ENCODE peak calls at places on chromosomes 2 and 18, in five cellular contexts. L, W, X, J and I are unnamed samples.
A peak's percentile ranks its signal among the peaks of the same experiment; 100 is the strongest.

GRCh38 chr2:190545082-190545481 is 10.6 kb upstream of the NEMP2 start:
- DNase-seq in W (no peak), J (no peak), L (no peak), X (no peak), I (no peak)

GRCh38 chr2:8676191-8676914 is 5.5 kb upstream of the ID2 start:
- DNase-seq in L (peak; percentile 78), W (no peak), X (no peak), J (no peak), I (no peak)

GRCh38 chr2:43169987-43170732 is 56.2 kb downstream of the ZFP36L2 start:
- DNase-seq in X (no peak), J (peak; percentile 81), W (no peak), L (no peak), I (peak; percentile 64)

GRCh38 chr2:109129921-109130725 is 1.1 kb downstream of the SH3RF3 start:
- DNase-seq in J (no peak), W (no peak), L (peak; percentile 56), X (no peak), I (no peak)

GRCh38 chr2:237479747-237480146 is 7.3 kb upstream of the MLPH start:
- DNase-seq in W (no peak), L (no peak), J (no peak), X (no peak), I (no peak)

GRCh38 chr2:41928593-41928992 is 119.2 kb upstream of the PKDCC start:
- DNase-seq in J (no peak), X (no peak), W (no peak), L (peak; percentile 80), I (peak; percentile 66)

GRCh38 chr18:10942998-10943397 is 206.4 kb downstream of the PIEZO2 start:
- DNase-seq in J (no peak), W (no peak), L (no peak), X (peak; percentile 6), I (no peak)

GRCh38 chr2:228447266-228447915 is 265.9 kb upstream of the SPHKAP start:
- DNase-seq in L (no peak), X (no peak), J (no peak), W (no peak), I (no peak)

GRCh38 chr2:240643811-240644150 is 18.5 kb downstream of the GPR35 start:
- DNase-seq in W (no peak), X (no peak), L (no peak), J (no peak), I (no peak)

GRCh38 chr2:46717733-46718121 is 197.9 kb downstream of the MCFD2 start:
- DNase-seq in J (no peak), L (peak; percentile 44), X (no peak), W (no peak), I (no peak)

GRCh38 chr2:144511222-144511855 is 8.6 kb downstream of the ZEB2 start:
- DNase-seq in W (no peak), X (no peak), L (no peak), J (no peak), I (no peak)

GRCh38 chr18:23493654-23494053 is 9.7 kb upstream of the RMC1 start:
- DNase-seq in L (no peak), J (no peak), W (no peak), X (no peak), I (no peak)

GRCh38 chr2:204871246-204871953 is 326.1 kb downstream of the PARD3B start:
- DNase-seq in L (peak; percentile 69), J (peak; percentile 16), X (peak; percentile 16), W (no peak), I (peak; percentile 3)

GRCh38 chr2:71064754-71065621 is 3.5 kb upstream of the NAGK start:
- DNase-seq in X (no peak), L (peak; percentile 32), W (no peak), J (no peak), I (no peak)

GRCh38 chr2:234304945-234305344 is 191.9 kb downstream of the ARL4C start:
- DNase-seq in L (peak; percentile 43), J (no peak), X (no peak), W (peak; percentile 50), I (peak; percentile 86)

GRCh38 chr2:8137801-8138200 is 544.1 kb upstream of the ID2 start:
- DNase-seq in W (no peak), J (no peak), X (no peak), L (no peak), I (no peak)

GRCh38 chr18:49127606-49128190 is 176.9 kb upstream of the SMAD7 start:
- DNase-seq in J (no peak), X (no peak), L (no peak), W (no peak), I (no peak)

GRCh38 chr18:25350561-25351201 is 1.3 kb downstream of the ZNF521 start:
- DNase-seq in L (peak; percentile 65), J (no peak), W (no peak), X (no peak), I (no peak)

GRCh38 chr2:186503827-186504606 is 18.0 kb downstream of the ZC3H15 start:
- DNase-seq in W (no peak), X (peak; percentile 42), J (peak; percentile 23), L (peak; percentile 37), I (peak; percentile 37)

GRCh38 chr2:143692162-143692561 is 562.9 kb downstream of the ARHGAP15 start:
- DNase-seq in W (no peak), X (no peak), L (no peak), J (no peak), I (no peak)

GRCh38 chr2:61277756-61278155 is 115.8 kb downstream of the C2orf74 start:
- DNase-seq in W (no peak), L (no peak), J (no peak), X (no peak), I (no peak)

GRCh38 chr2:209425082-209426071 is 1.5 kb downstream of the MAP2 start:
- DNase-seq in J (no peak), L (peak; percentile 41), X (peak; percentile 32), W (no peak), I (peak; percentile 20)

GRCh38 chr18:67618061-67618460 is 101.5 kb upstream of the DSEL start:
- DNase-seq in W (no peak), J (no peak), X (no peak), L (no peak), I (no peak)

GRCh38 chr2:225414902-225415301 is 15.4 kb downstream of the NYAP2 start:
- DNase-seq in W (no peak), L (no peak), X (no peak), J (no peak), I (no peak)

GRCh38 chr2:191315365-191315752 is 70.2 kb downstream of the MYO1B start:
- DNase-seq in L (no peak), X (no peak), W (no peak), J (no peak), I (no peak)

GRCh38 chr18:777021-777420 is 35.0 kb downstream of the YES1 start:
- DNase-seq in W (no peak), L (peak; percentile 48), J (no peak), X (no peak), I (no peak)

GRCh38 chr2:47964722-47965434 is 58.6 kb upstream of the FBXO11 start:
- DNase-seq in J (peak; percentile 16), L (no peak), X (no peak), W (no peak), I (no peak)

GRCh38 chr2:128313076-128313836 is 5.4 kb downstream of the HS6ST1 start:
- DNase-seq in L (peak; percentile 63), X (no peak), W (no peak), J (no peak), I (peak; percentile 67)

GRCh38 chr2:190984595-190984994 is 29.4 kb downstream of the STAT1 start:
- DNase-seq in J (no peak), W (no peak), X (no peak), L (peak; percentile 86), I (no peak)

GRCh38 chr2:37323770-37324535 is 680 bp downstream of the PRKD3 start:
- DNase-seq in X (peak; percentile 29), W (no peak), L (peak; percentile 31), J (peak; percentile 51), I (no peak)

GRCh38 chr2:2014251-2014761 is 270.0 kb upstream of the PXDN start:
- DNase-seq in W (no peak), X (no peak), L (no peak), J (no peak), I (no peak)

GRCh38 chr2:231464576-231465540 is 574 bp upstream of the NCL start:
- DNase-seq in W (peak; percentile 89), L (no peak), J (peak; percentile 95), X (peak; percentile 30), I (no peak)

GRCh38 chr2:74844752-74845151 is 10.8 kb downstream of the HK2 start:
- DNase-seq in L (no peak), J (no peak), W (no peak), X (no peak), I (no peak)
- H3K4me1 ChIP-seq in L (peaks cover 50% of the 10 kb centered on the region), J (peaks cover 38% of the 10 kb centered on the region), W (peaks cover 31% of the 10 kb centered on the region), X (peaks cover 99% of the 10 kb centered on the region), I (peaks cover 25% of the 10 kb centered on the region)

DNA sequence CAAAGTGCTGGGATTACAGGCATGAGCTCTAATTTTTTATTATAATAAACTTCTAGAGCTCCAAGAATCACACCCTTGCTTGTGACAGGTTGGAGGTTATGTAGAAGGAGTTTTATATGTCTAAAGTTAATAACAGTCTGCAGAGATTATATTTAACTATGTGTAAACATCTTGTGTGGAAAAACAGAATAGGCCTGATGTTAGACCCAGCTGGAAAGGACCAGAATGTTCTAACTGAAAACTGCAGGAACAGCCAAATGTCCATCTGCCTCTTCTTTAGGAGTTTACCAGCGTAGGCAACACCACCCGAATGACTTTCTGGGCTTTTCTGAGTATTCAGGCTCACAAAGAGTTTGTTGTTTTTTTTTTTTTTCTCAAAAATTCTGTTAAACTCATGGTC is 67.1 kb upstream of the CDCA7 start:
- DNase-seq in X (no peak), J (no peak), W (no peak), L (no peak), I (no peak)
- H3K27ac ChIP-seq in X (no peak overlapping the region), J (no peak overlapping the region), W (no peak overlapping the region), L (no peak overlapping the region), I (no peak overlapping the region)

DNA sequence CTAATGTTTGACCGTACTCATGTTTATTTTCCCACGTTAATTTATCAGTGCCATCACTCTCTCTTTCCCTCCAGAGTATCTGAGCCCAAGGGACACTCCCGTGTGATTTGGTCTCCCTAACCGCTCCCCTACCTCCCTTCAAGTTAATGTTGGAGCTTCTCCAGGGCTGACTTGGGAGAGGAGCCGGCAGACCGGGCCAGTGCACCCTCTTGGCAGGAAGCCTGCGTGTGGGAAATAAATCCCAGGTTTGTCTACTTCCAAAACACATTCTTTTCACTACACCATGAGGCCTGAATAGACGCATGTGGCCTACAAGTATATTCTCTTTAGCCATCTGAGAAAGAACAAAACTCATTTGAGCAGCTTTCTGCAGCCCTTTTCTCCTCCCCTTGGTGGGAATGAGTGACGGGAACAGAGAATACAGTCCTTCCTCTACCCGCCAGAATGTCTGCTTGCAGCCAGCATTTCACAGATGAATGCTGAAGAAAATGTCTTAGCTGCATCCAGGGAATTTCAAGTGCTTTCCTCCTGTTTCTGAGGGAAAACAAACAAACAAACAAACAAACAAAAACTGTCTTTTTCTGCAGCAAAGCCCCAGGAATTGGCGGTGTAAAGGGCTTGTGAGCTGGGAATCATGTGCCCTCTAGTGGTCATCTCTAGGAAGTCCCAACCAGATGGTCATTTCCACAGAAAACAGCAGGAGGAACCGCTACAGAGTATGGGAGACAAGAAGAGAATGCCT is 41.4 kb upstream of the DAPL1 start:
- DNase-seq in L (peak; percentile 68), W (peak; percentile 17), X (peak; percentile 62), J (peak; percentile 74), I (peak; percentile 70)
- TF ChIP-seq MAFK in L (no peak), W (no peak), X (no peak), J (no peak), I (no peak)

DNA sequence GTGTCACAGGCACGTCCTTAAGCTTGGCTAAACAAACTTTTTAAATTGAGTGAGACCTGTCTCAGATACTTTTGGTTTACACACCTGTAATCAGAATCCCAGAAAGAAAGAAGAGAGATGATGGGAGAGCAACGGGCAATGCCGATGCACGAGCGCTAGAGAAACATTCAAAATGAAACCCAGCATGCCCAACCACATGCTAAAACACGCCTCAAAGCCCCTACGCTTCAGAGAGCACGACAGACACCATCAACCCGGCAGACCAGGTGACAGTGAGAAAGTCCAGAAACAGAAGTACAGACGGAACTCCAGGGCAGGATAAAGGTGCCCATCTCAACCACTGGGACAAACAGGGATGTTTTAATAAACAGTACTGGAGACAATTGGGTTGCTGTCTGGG is 85.5 kb downstream of the HDAC4 start:
- DNase-seq in L (no peak), J (no peak), X (no peak), W (no peak), I (no peak)
- H3K4me1 ChIP-seq in L (peaks cover 15% of the 10 kb centered on the region), J (peaks cover 21% of the 10 kb centered on the region), X (no peaks in the 10 kb centered on the region), W (no peaks in the 10 kb centered on the region), I (peaks cover 4% of the 10 kb centered on the region)